ENCODE peak calls at places on chromosomes 4 and X, in eight cellular contexts. One of them, this sample, is unnamed.
A peak's percentile ranks its signal among the peaks of the same experiment; 100 is the strongest.

GRCh38 chrX:24117288-24117687 is 32.2 kb upstream of the ZFX start:
- DNase-seq in caudate nucleus: no peak
- DNase-seq in adrenal gland: peak; percentile 39
- DNase-seq in HCT116: no peak
- DNase-seq in gastrocnemius medialis: no peak
- DNase-seq in dorsolateral prefrontal cortex: no peak
- DNase-seq in astrocyte: peak; percentile 66
- DNase-seq in naive thymus-derived CD4-positive, alpha-beta T cell: no peak
- DNase-seq in this sample: peak; percentile 38

GRCh38 chr4:6918345-6918744 is 8.7 kb downstream of the TBC1D14 start:
- DNase-seq in caudate nucleus: no peak
- DNase-seq in adrenal gland: no peak
- DNase-seq in HCT116: no peak
- DNase-seq in gastrocnemius medialis: no peak
- DNase-seq in dorsolateral prefrontal cortex: no peak
- DNase-seq in astrocyte: no peak
- DNase-seq in naive thymus-derived CD4-positive, alpha-beta T cell: peak; percentile 57
- DNase-seq in this sample: no peak

GRCh38 chrX:41238543-41238942 is 95.4 kb upstream of the DDX3X start:
- DNase-seq in caudate nucleus: no peak
- DNase-seq in adrenal gland: no peak
- DNase-seq in HCT116: no peak
- DNase-seq in gastrocnemius medialis: no peak
- DNase-seq in dorsolateral prefrontal cortex: no peak
- DNase-seq in astrocyte: peak; percentile 58
- DNase-seq in naive thymus-derived CD4-positive, alpha-beta T cell: no peak
- DNase-seq in this sample: no peak

GRCh38 chr4:54626113-54626512 is 31.6 kb upstream of the KIT start:
- DNase-seq in caudate nucleus: no peak
- DNase-seq in adrenal gland: no peak
- DNase-seq in HCT116: no peak
- DNase-seq in gastrocnemius medialis: no peak
- DNase-seq in dorsolateral prefrontal cortex: no peak
- DNase-seq in astrocyte: no peak
- DNase-seq in naive thymus-derived CD4-positive, alpha-beta T cell: no peak
- DNase-seq in this sample: no peak

GRCh38 chr4:74109894-74110605 is 11.1 kb upstream of the CXCL2 start:
- DNase-seq in caudate nucleus: no peak
- DNase-seq in adrenal gland: no peak
- DNase-seq in HCT116: peak; percentile 60
- DNase-seq in gastrocnemius medialis: no peak
- DNase-seq in dorsolateral prefrontal cortex: no peak
- DNase-seq in astrocyte: peak; percentile 97
- DNase-seq in naive thymus-derived CD4-positive, alpha-beta T cell: no peak
- DNase-seq in this sample: peak; percentile 74

GRCh38 chrX:120839506-120839905 is 36.2 kb downstream of the CT47B1 start:
- DNase-seq in caudate nucleus: no peak
- DNase-seq in adrenal gland: no peak
- DNase-seq in HCT116: no peak
- DNase-seq in gastrocnemius medialis: no peak
- DNase-seq in dorsolateral prefrontal cortex: no peak
- DNase-seq in astrocyte: peak; percentile 33
- DNase-seq in naive thymus-derived CD4-positive, alpha-beta T cell: no peak
- DNase-seq in this sample: no peak

GRCh38 chr4:101218346-101218745 is 129.0 kb downstream of the PPP3CA start:
- DNase-seq in caudate nucleus: no peak
- DNase-seq in adrenal gland: no peak
- DNase-seq in HCT116: no peak
- DNase-seq in gastrocnemius medialis: no peak
- DNase-seq in dorsolateral prefrontal cortex: no peak
- DNase-seq in astrocyte: no peak
- DNase-seq in naive thymus-derived CD4-positive, alpha-beta T cell: no peak
- DNase-seq in this sample: no peak

GRCh38 chrX:131366387-131366786 is 77.3 kb upstream of the IGSF1 start:
- DNase-seq in caudate nucleus: no peak
- DNase-seq in adrenal gland: no peak
- DNase-seq in HCT116: no peak
- DNase-seq in gastrocnemius medialis: no peak
- DNase-seq in dorsolateral prefrontal cortex: no peak
- DNase-seq in astrocyte: no peak
- DNase-seq in naive thymus-derived CD4-positive, alpha-beta T cell: no peak
- DNase-seq in this sample: no peak

GRCh38 chrX:119407681-119408080 is 8.5 kb downstream of the SLC25A43 start:
- DNase-seq in caudate nucleus: no peak
- DNase-seq in adrenal gland: no peak
- DNase-seq in HCT116: no peak
- DNase-seq in gastrocnemius medialis: no peak
- DNase-seq in dorsolateral prefrontal cortex: no peak
- DNase-seq in astrocyte: peak; percentile 27
- DNase-seq in naive thymus-derived CD4-positive, alpha-beta T cell: no peak
- DNase-seq in this sample: no peak

GRCh38 chr4:85107553-85107952 is 141.1 kb upstream of the WDFY3 start:
- DNase-seq in caudate nucleus: no peak
- DNase-seq in adrenal gland: no peak
- DNase-seq in HCT116: no peak
- DNase-seq in gastrocnemius medialis: no peak
- DNase-seq in dorsolateral prefrontal cortex: no peak
- DNase-seq in astrocyte: peak; percentile 60
- DNase-seq in naive thymus-derived CD4-positive, alpha-beta T cell: no peak
- DNase-seq in this sample: no peak

GRCh38 chrX:41351923-41352322 is 18.0 kb downstream of the DDX3X start:
- DNase-seq in caudate nucleus: no peak
- DNase-seq in adrenal gland: no peak
- DNase-seq in HCT116: no peak
- DNase-seq in gastrocnemius medialis: no peak
- DNase-seq in dorsolateral prefrontal cortex: no peak
- DNase-seq in astrocyte: no peak
- DNase-seq in naive thymus-derived CD4-positive, alpha-beta T cell: no peak
- DNase-seq in this sample: no peak

GRCh38 chr4:8847764-8848163 is 23.9 kb downstream of the HMX1 start:
- DNase-seq in caudate nucleus: no peak
- DNase-seq in adrenal gland: no peak
- DNase-seq in HCT116: peak; percentile 12
- DNase-seq in gastrocnemius medialis: no peak
- DNase-seq in dorsolateral prefrontal cortex: no peak
- DNase-seq in astrocyte: no peak
- DNase-seq in naive thymus-derived CD4-positive, alpha-beta T cell: no peak
- DNase-seq in this sample: no peak

GRCh38 chrX:155767101-155767878 is 113.9 kb upstream of the VAMP7 start:
- DNase-seq in caudate nucleus: no peak
- DNase-seq in adrenal gland: peak; percentile 65
- DNase-seq in HCT116: peak; percentile 71
- DNase-seq in gastrocnemius medialis: peak; percentile 38
- DNase-seq in dorsolateral prefrontal cortex: no peak
- DNase-seq in astrocyte: peak; percentile 83
- DNase-seq in naive thymus-derived CD4-positive, alpha-beta T cell: peak; percentile 23
- DNase-seq in this sample: peak; percentile 31

GRCh38 chr4:137390707-137391106 is 141.6 kb downstream of the PCDH18 start:
- DNase-seq in caudate nucleus: no peak
- DNase-seq in adrenal gland: no peak
- DNase-seq in HCT116: no peak
- DNase-seq in gastrocnemius medialis: no peak
- DNase-seq in dorsolateral prefrontal cortex: no peak
- DNase-seq in astrocyte: no peak
- DNase-seq in naive thymus-derived CD4-positive, alpha-beta T cell: no peak
- DNase-seq in this sample: no peak

GRCh38 chrX:7580127-7580526 is 262.8 kb upstream of the VCX start:
- DNase-seq in caudate nucleus: no peak
- DNase-seq in adrenal gland: no peak
- DNase-seq in HCT116: no peak
- DNase-seq in gastrocnemius medialis: no peak
- DNase-seq in dorsolateral prefrontal cortex: no peak
- DNase-seq in astrocyte: no peak
- DNase-seq in naive thymus-derived CD4-positive, alpha-beta T cell: no peak
- DNase-seq in this sample: no peak

GRCh38 chr4:96164814-96165351 is 325.0 kb downstream of the PDHA2 start:
- DNase-seq in caudate nucleus: no peak
- DNase-seq in adrenal gland: peak; percentile 22
- DNase-seq in HCT116: no peak
- DNase-seq in gastrocnemius medialis: no peak
- DNase-seq in dorsolateral prefrontal cortex: no peak
- DNase-seq in astrocyte: peak; percentile 98
- DNase-seq in naive thymus-derived CD4-positive, alpha-beta T cell: no peak
- DNase-seq in this sample: peak; percentile 89

GRCh38 chr4:185810746-185811508 is 1.1 kb downstream of the SORBS2 start:
- DNase-seq in caudate nucleus: no peak
- DNase-seq in adrenal gland: no peak
- DNase-seq in HCT116: no peak
- DNase-seq in gastrocnemius medialis: no peak
- DNase-seq in dorsolateral prefrontal cortex: no peak
- DNase-seq in astrocyte: no peak
- DNase-seq in naive thymus-derived CD4-positive, alpha-beta T cell: no peak
- DNase-seq in this sample: no peak

DNA sequence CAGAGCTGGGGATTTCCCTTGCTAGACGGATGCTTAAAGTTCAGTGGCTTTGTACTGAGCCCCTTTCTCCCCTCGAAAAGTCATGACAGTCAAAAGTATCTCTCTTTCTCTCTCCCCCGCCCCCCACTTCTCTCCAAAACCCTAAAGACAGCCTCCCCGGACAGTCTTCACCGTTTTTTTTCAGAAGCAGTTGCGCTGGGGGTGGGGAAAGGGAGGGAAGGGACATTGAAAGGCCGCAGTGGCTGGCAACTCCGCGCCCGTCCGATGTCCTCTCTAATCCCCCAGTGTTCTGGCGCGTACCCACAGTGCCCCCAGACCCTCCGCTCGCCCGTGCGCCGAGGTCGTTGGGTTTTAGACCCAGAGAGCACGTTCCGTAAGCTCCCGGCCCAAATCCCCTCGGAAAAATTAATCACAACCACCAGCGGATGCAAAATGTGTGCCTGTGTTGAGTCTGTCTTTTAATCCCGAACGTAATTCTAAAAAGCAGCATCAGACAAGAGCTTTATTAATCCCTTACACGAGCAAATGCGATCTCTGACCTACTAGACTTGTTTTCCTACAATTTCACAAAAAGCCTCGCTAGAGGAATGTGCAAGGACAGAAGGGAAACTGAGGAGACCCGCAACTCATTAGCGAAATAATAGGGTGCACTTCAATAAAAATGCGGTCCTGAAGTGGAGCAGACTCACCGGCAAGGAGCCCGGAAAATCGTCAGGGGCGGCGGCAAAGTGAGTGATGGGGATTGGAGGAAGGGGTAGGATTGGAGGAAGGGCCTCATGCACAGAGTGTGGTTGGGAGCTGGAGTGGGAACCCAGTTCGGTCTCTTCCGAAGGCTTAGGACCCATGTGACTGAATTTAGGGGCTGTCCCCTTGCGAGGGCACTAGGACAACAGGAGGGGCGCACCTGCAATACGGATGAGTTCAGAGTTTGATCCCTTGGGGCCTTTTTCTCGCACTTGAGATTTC is 12.2 kb upstream of the PRDM8 start:
- DNase-seq in caudate nucleus: no peak
- DNase-seq in adrenal gland: no peak
- DNase-seq in HCT116: no peak
- DNase-seq in gastrocnemius medialis: no peak
- DNase-seq in dorsolateral prefrontal cortex: no peak
- DNase-seq in astrocyte: no peak
- DNase-seq in naive thymus-derived CD4-positive, alpha-beta T cell: peak; percentile 16
- DNase-seq in this sample: no peak
- H3K27ac ChIP-seq in caudate nucleus: peak overlapping the region; percentile 90
- H3K27ac ChIP-seq in adrenal gland: no peak overlapping the region
- H3K27ac ChIP-seq in HCT116: no peak overlapping the region
- H3K27ac ChIP-seq in gastrocnemius medialis: peak overlapping the region; percentile 58
- H3K27ac ChIP-seq in dorsolateral prefrontal cortex: peak overlapping the region; percentile 54
- H3K27ac ChIP-seq in astrocyte: peak overlapping the region; percentile 46
- H3K27ac ChIP-seq in naive thymus-derived CD4-positive, alpha-beta T cell: peak overlapping the region; percentile 84
- H3K27ac ChIP-seq in this sample: peak overlapping the region; percentile 76

GRCh38 chr4:139563515-139563914 is 7.5 kb upstream of the SETD7 start:
- DNase-seq in caudate nucleus: no peak
- DNase-seq in adrenal gland: no peak
- DNase-seq in HCT116: no peak
- DNase-seq in gastrocnemius medialis: no peak
- DNase-seq in dorsolateral prefrontal cortex: no peak
- DNase-seq in astrocyte: peak; percentile 77
- DNase-seq in naive thymus-derived CD4-positive, alpha-beta T cell: no peak
- DNase-seq in this sample: no peak

GRCh38 chr4:139560396-139561084 is 4.5 kb upstream of the SETD7 start:
- DNase-seq in caudate nucleus: no peak
- DNase-seq in adrenal gland: no peak
- DNase-seq in HCT116: no peak
- DNase-seq in gastrocnemius medialis: no peak
- DNase-seq in dorsolateral prefrontal cortex: no peak
- DNase-seq in astrocyte: no peak
- DNase-seq in naive thymus-derived CD4-positive, alpha-beta T cell: peak; percentile 19
- DNase-seq in this sample: no peak

GRCh38 chr4:139562067-139562684 is 6.2 kb upstream of the SETD7 start:
- DNase-seq in caudate nucleus: no peak
- DNase-seq in adrenal gland: no peak
- DNase-seq in HCT116: no peak
- DNase-seq in gastrocnemius medialis: no peak
- DNase-seq in dorsolateral prefrontal cortex: no peak
- DNase-seq in astrocyte: no peak
- DNase-seq in naive thymus-derived CD4-positive, alpha-beta T cell: no peak
- DNase-seq in this sample: no peak

GRCh38 chr4:139564502-139564901 is 8.5 kb upstream of the SETD7 start:
- DNase-seq in caudate nucleus: no peak
- DNase-seq in adrenal gland: no peak
- DNase-seq in HCT116: no peak
- DNase-seq in gastrocnemius medialis: no peak
- DNase-seq in dorsolateral prefrontal cortex: no peak
- DNase-seq in astrocyte: no peak
- DNase-seq in naive thymus-derived CD4-positive, alpha-beta T cell: no peak
- DNase-seq in this sample: no peak

DNA sequence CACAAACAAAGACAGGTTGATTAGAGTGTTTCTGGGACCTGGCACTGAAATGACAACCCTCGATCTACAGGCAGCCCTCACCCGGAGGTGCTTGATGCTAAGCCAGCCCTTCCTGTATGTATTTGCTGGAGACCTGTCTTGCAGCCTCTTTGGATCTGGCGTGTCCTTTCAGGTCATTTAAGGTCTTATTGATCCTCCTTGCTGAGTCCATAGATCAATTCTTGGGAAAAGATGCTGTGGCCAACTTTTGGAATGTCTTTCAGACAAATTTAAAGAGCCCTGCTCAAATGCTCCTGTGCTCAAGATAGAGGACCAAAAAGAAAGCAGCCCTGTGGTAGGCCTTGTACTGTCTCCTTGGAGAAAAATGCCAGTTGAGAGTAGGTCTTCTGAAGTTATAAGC is 6.8 kb upstream of the SETD7 start:
- DNase-seq in caudate nucleus: no peak
- DNase-seq in adrenal gland: no peak
- DNase-seq in HCT116: no peak
- DNase-seq in gastrocnemius medialis: no peak
- DNase-seq in dorsolateral prefrontal cortex: no peak
- DNase-seq in astrocyte: no peak
- DNase-seq in naive thymus-derived CD4-positive, alpha-beta T cell: no peak
- DNase-seq in this sample: no peak
- H3K27ac ChIP-seq in caudate nucleus: no peak overlapping the region
- H3K27ac ChIP-seq in adrenal gland: no peak overlapping the region
- H3K27ac ChIP-seq in HCT116: no peak overlapping the region
- H3K27ac ChIP-seq in gastrocnemius medialis: no peak overlapping the region
- H3K27ac ChIP-seq in dorsolateral prefrontal cortex: no peak overlapping the region
- H3K27ac ChIP-seq in astrocyte: no peak overlapping the region
- H3K27ac ChIP-seq in naive thymus-derived CD4-positive, alpha-beta T cell: no peak overlapping the region
- H3K27ac ChIP-seq in this sample: no peak overlapping the region

GRCh38 chr4:128858875-128859696 is 49.6 kb downstream of the JADE1 start:
- DNase-seq in caudate nucleus: no peak
- DNase-seq in adrenal gland: no peak
- DNase-seq in HCT116: no peak
- DNase-seq in gastrocnemius medialis: no peak
- DNase-seq in dorsolateral prefrontal cortex: no peak
- DNase-seq in astrocyte: peak; percentile 90
- DNase-seq in naive thymus-derived CD4-positive, alpha-beta T cell: no peak
- DNase-seq in this sample: no peak
- H3K27ac ChIP-seq in caudate nucleus: no peak overlapping the region
- H3K27ac ChIP-seq in adrenal gland: peak overlapping the region; percentile 20
- H3K27ac ChIP-seq in HCT116: no peak overlapping the region
- H3K27ac ChIP-seq in gastrocnemius medialis: no peak overlapping the region
- H3K27ac ChIP-seq in dorsolateral prefrontal cortex: no peak overlapping the region
- H3K27ac ChIP-seq in astrocyte: no peak overlapping the region
- H3K27ac ChIP-seq in naive thymus-derived CD4-positive, alpha-beta T cell: no peak overlapping the region
- H3K27ac ChIP-seq in this sample: no peak overlapping the region

GRCh38 chr4:13905543-13905942 is 278.0 kb upstream of the BOD1L1 start:
- DNase-seq in caudate nucleus: no peak
- DNase-seq in adrenal gland: no peak
- DNase-seq in HCT116: no peak
- DNase-seq in gastrocnemius medialis: no peak
- DNase-seq in dorsolateral prefrontal cortex: no peak
- DNase-seq in astrocyte: peak; percentile 84
- DNase-seq in naive thymus-derived CD4-positive, alpha-beta T cell: no peak
- DNase-seq in this sample: no peak
- H3K27ac ChIP-seq in caudate nucleus: no peak overlapping the region
- H3K27ac ChIP-seq in adrenal gland: no peak overlapping the region
- H3K27ac ChIP-seq in HCT116: no peak overlapping the region
- H3K27ac ChIP-seq in gastrocnemius medialis: no peak overlapping the region
- H3K27ac ChIP-seq in dorsolateral prefrontal cortex: no peak overlapping the region
- H3K27ac ChIP-seq in astrocyte: peak overlapping the region; percentile 96
- H3K27ac ChIP-seq in naive thymus-derived CD4-positive, alpha-beta T cell: no peak overlapping the region
- H3K27ac ChIP-seq in this sample: no peak overlapping the region

This sample was measured in SJSA1.